ENCODE peak calls at places on chromosomes 5 and 9, in four cellular contexts. One of them, this sample, is unnamed.

GRCh38 chr5:117220730-117221129 is 646.1 kb upstream of the SEMA6A start:
- DNase-seq in prostate gland: no peak
- DNase-seq in transverse colon: no peak
- DNase-seq in vagina: no peak
- DNase-seq in this sample: no peak

GRCh38 chr9:130444565-130445221 is at the start of gene ASS1:
- DNase-seq in prostate gland: peak
- DNase-seq in transverse colon: peak
- DNase-seq in vagina: no peak
- DNase-seq in this sample: no peak

GRCh38 chr9:4297151-4297794 is 2.6 kb downstream of the GLIS3 start:
- DNase-seq in prostate gland: peak
- DNase-seq in transverse colon: peak
- DNase-seq in vagina: no peak
- DNase-seq in this sample: no peak

GRCh38 chr9:115132648-115133047 is 14.7 kb upstream of the TNC start:
- DNase-seq in prostate gland: no peak
- DNase-seq in transverse colon: no peak
- DNase-seq in vagina: no peak
- DNase-seq in this sample: no peak

GRCh38 chr9:136546697-136547481 is 1.0 kb upstream of the NOTCH1 start:
- DNase-seq in prostate gland: peak
- DNase-seq in transverse colon: peak
- DNase-seq in vagina: no peak
- DNase-seq in this sample: no peak

GRCh38 chr9:98881836-98882568 is 61.7 kb upstream of the COL15A1 start:
- DNase-seq in prostate gland: no peak
- DNase-seq in transverse colon: no peak
- DNase-seq in vagina: no peak
- DNase-seq in this sample: no peak

GRCh38 chr5:68240196-68240595 is 24.6 kb downstream of the PIK3R1 start:
- DNase-seq in prostate gland: no peak
- DNase-seq in transverse colon: no peak
- DNase-seq in vagina: no peak
- DNase-seq in this sample: no peak

GRCh38 chr9:86075132-86075807 is 24.1 kb downstream of the GOLM1 start:
- DNase-seq in prostate gland: no peak
- DNase-seq in transverse colon: no peak
- DNase-seq in vagina: no peak
- DNase-seq in this sample: no peak

GRCh38 chr5:145666591-145666990 is 168.6 kb downstream of the PRELID2 start:
- DNase-seq in prostate gland: no peak
- DNase-seq in transverse colon: no peak
- DNase-seq in vagina: no peak
- DNase-seq in this sample: no peak

GRCh38 chr9:7234144-7234543 is 476.4 kb downstream of the KDM4C start:
- DNase-seq in prostate gland: no peak
- DNase-seq in transverse colon: no peak
- DNase-seq in vagina: no peak
- DNase-seq in this sample: peak

GRCh38 chr5:79020861-79021561 is 35.9 kb upstream of the ARSB start:
- DNase-seq in prostate gland: peak
- DNase-seq in transverse colon: peak
- DNase-seq in vagina: no peak
- DNase-seq in this sample: no peak

GRCh38 chr5:150319484-150319790 is 16.7 kb upstream of the ARSI start:
- DNase-seq in prostate gland: no peak
- DNase-seq in transverse colon: no peak
- DNase-seq in vagina: no peak
- DNase-seq in this sample: no peak

GRCh38 chr9:134474058-134474370 is 147.8 kb downstream of the RXRA start:
- DNase-seq in prostate gland: no peak
- DNase-seq in transverse colon: no peak
- DNase-seq in vagina: no peak
- DNase-seq in this sample: no peak

GRCh38 chr5:119678351-119679028 is 49.1 kb downstream of the FAM170A start:
- DNase-seq in prostate gland: no peak
- DNase-seq in transverse colon: no peak
- DNase-seq in vagina: no peak
- DNase-seq in this sample: no peak

GRCh38 chr9:73577867-73578266 is 426.2 kb downstream of the ANXA1 start:
- DNase-seq in prostate gland: no peak
- DNase-seq in transverse colon: no peak
- DNase-seq in vagina: no peak
- DNase-seq in this sample: no peak

GRCh38 chr9:127792417-127793031 is 6.7 kb downstream of the CDK9 start:
- DNase-seq in prostate gland: no peak
- DNase-seq in transverse colon: no peak
- DNase-seq in vagina: no peak
- DNase-seq in this sample: no peak

GRCh38 chr5:84779206-84779605 is 394.5 kb upstream of the EDIL3 start:
- DNase-seq in prostate gland: no peak
- DNase-seq in transverse colon: no peak
- DNase-seq in vagina: no peak
- DNase-seq in this sample: no peak

GRCh38 chr5:55564716-55565115 is 30.0 kb upstream of the PLPP1 start:
- DNase-seq in prostate gland: no peak
- DNase-seq in transverse colon: no peak
- DNase-seq in vagina: no peak
- DNase-seq in this sample: no peak

GRCh38 chr9:124357591-124358361 is 57.5 kb downstream of the PSMB7 start:
- DNase-seq in prostate gland: no peak
- DNase-seq in transverse colon: no peak
- DNase-seq in vagina: no peak
- DNase-seq in this sample: no peak

GRCh38 chr9:88995205-88995604 is 3.9 kb downstream of the S1PR3 start:
- DNase-seq in prostate gland: no peak
- DNase-seq in transverse colon: no peak
- DNase-seq in vagina: peak
- DNase-seq in this sample: no peak

GRCh38 chr9:88993871-88994819 is 2.9 kb downstream of the S1PR3 start:
- DNase-seq in prostate gland: no peak
- DNase-seq in transverse colon: no peak
- DNase-seq in vagina: peak
- DNase-seq in this sample: no peak

GRCh38 chr9:88992556-88992955 is 1.3 kb downstream of the S1PR3 start:
- DNase-seq in prostate gland: no peak
- DNase-seq in transverse colon: no peak
- DNase-seq in vagina: peak
- DNase-seq in this sample: no peak

GRCh38 chr9:88994820-88995180 is 3.5 kb downstream of the S1PR3 start:
- DNase-seq in prostate gland: no peak
- DNase-seq in transverse colon: no peak
- DNase-seq in vagina: peak
- DNase-seq in this sample: no peak

DNA sequence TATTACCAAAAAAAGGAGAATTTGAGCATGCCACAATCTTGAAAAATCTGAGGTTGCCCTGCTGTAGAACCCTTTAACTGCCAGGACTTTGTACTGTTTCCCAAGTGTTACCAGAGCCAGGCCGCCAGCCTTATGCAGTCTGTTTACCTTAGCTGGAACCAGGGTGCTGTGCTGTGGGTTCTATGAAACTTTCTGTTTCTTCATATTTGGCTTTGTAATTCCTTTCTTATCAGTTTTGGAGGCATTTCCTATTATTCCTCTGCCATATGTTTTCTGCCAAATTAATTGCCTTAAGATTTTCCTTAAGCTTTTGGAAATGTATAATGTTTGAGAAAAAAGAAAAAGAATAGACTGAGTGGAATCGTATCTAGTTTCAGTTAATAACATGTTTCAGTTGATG is 2.1 kb downstream of the S1PR3 start:
- DNase-seq in prostate gland: no peak
- DNase-seq in transverse colon: no peak
- DNase-seq in vagina: no peak
- DNase-seq in this sample: no peak
- H3K4me3 ChIP-seq in prostate gland: peak
- H3K4me3 ChIP-seq in transverse colon: peak
- H3K4me3 ChIP-seq in vagina: peak
- H3K4me3 ChIP-seq in this sample: no peak

GRCh38 chr5:83341815-83342334 is 129.7 kb upstream of the VCAN start:
- DNase-seq in prostate gland: no peak
- DNase-seq in transverse colon: no peak
- DNase-seq in vagina: no peak
- DNase-seq in this sample: no peak
- TF ChIP-seq POLR2AphosphoS5 in prostate gland: no peak
- TF ChIP-seq POLR2AphosphoS5 in transverse colon: no peak
- TF ChIP-seq POLR2AphosphoS5 in vagina: no peak
- TF ChIP-seq POLR2AphosphoS5 in this sample: no peak

DNA sequence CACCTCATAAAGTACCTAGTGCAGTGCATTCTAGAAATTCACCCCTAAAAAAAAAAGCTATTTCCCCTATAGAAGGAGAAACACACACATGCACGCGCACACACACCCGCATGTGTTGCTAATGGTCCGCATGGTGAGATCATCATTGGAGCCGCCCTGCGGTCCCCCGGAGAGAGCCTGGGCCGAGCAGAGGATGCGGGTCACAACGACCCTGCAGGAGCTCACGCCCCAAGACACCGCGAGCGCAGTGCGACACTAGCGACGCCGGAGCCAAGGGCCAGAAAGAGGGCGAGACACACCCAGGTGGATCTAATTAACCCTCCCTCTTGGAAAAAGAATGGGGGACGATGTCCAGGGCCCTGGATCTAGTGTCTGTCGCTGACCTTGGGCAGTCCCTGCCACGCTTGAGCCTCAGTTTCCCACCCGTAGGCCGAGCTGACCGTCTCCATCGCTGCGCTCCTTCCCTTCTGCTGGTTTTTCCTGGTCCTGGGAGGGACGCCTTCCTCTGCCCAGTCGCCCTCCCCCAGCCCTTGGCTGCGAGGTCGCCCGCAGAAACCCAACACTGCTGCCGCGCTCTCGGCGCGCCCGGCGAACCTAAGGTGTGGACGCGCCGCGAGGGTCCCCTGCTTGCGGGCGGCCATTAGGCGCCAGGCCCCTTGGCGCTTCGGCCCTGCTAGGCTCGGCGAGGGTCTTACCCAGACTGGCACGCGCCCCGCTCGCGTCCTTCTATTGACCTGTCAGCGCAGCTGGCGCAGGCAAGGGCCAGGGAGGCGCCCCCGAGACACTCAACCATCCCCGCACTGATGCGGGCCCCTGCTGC is 47.6 kb upstream of the RNF20 start:
- DNase-seq in prostate gland: peak
- DNase-seq in transverse colon: peak
- DNase-seq in vagina: no peak
- DNase-seq in this sample: no peak
- H3K27ac ChIP-seq in prostate gland: peak
- H3K27ac ChIP-seq in transverse colon: peak
- H3K27ac ChIP-seq in vagina: peak
- H3K27ac ChIP-seq in this sample: no peak

GRCh38 chr9:126705767-126706697 is 92.3 kb downstream of the LMX1B start:
- DNase-seq in prostate gland: peak
- DNase-seq in transverse colon: peak
- DNase-seq in vagina: no peak
- DNase-seq in this sample: no peak
- H3K4me3 ChIP-seq in prostate gland: no peak
- H3K4me3 ChIP-seq in transverse colon: no peak
- H3K4me3 ChIP-seq in vagina: no peak
- H3K4me3 ChIP-seq in this sample: peak

GRCh38 chr5:72455477-72455876 is 51.7 kb downstream of the ZNF366 start:
- DNase-seq in prostate gland: no peak
- DNase-seq in transverse colon: no peak
- DNase-seq in vagina: no peak
- DNase-seq in this sample: no peak

GRCh38 chr5:72453260-72453775 is 53.9 kb downstream of the ZNF366 start:
- DNase-seq in prostate gland: no peak
- DNase-seq in transverse colon: no peak
- DNase-seq in vagina: no peak
- DNase-seq in this sample: no peak

GRCh38 chr5:72454996-72455395 is 52.2 kb downstream of the ZNF366 start:
- DNase-seq in prostate gland: no peak
- DNase-seq in transverse colon: no peak
- DNase-seq in vagina: no peak
- DNase-seq in this sample: no peak

GRCh38 chr5:72451771-72452505 is 55.3 kb downstream of the ZNF366 start:
- DNase-seq in prostate gland: peak
- DNase-seq in transverse colon: peak
- DNase-seq in vagina: no peak
- DNase-seq in this sample: peak

DNA sequence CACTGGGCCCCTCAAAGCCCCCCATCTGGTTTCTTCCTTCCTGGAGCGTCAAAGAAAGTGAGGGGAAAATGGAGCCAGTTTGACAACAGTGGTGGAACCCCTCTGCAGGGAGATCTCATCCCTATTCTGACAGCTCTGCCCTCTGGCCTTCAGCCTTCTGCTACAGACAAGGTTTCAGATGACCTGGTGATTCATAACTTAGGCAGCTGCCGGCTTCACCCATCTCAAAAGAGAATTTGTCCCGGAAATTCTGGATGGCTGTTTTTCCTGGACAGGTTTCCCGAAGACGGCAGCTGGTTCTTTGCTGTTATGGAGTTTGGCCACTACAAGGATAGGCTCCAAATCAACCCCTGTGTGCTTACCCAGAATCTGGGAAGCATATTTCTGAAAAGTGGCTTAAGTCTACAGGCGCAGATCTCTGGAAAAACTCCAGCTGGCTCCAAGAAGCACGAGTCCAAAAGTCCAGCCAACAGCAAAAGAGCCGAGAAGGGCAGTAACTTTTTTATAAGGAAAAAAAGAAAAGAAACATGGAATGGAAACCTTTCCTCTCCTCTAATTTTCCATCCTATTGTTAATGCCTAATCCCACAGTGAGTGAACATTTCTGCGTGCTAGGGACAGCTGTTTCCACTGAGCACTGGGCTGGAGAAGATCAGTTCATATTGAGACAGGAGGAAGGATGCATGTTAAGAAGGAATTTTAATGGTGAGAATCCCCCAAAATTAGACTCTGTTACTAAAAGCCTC is 54.5 kb downstream of the ZNF366 start:
- DNase-seq in prostate gland: peak
- DNase-seq in transverse colon: peak
- DNase-seq in vagina: no peak
- DNase-seq in this sample: no peak
- TF ChIP-seq POLR2AphosphoS5 in prostate gland: peak
- TF ChIP-seq POLR2AphosphoS5 in transverse colon: peak
- TF ChIP-seq POLR2AphosphoS5 in vagina: peak
- TF ChIP-seq POLR2AphosphoS5 in this sample: no peak